ENCODE peak calls at places on chromosome 17, in five cellular contexts. I, H, M, P and Z are unnamed samples.

GRCh38 chr17:36888236-36888957 is 48.9 kb upstream of the LHX1 start:
- DNase-seq in I (no peak), H (no peak), M (no peak), P (no peak), Z (no peak)

GRCh38 chr17:38415250-38416194 is 12.7 kb upstream of the ARHGAP23 start:
- DNase-seq in I (peak), H (no peak), M (no peak), P (no peak), Z (peak)

GRCh38 chr17:41782142-41782541 is 4.4 kb downstream of the JUP start:
- DNase-seq in I (no peak), H (no peak), M (no peak), P (peak), Z (no peak)

GRCh38 chr17:44916781-44917241 is 1.5 kb upstream of the GFAP start:
- DNase-seq in I (no peak), H (no peak), M (peak), P (no peak), Z (no peak)

GRCh38 chr17:40344321-40345160 is 20.0 kb downstream of the GJD3 start:
- DNase-seq in I (no peak), H (no peak), M (no peak), P (no peak), Z (no peak)

GRCh38 chr17:56700919-56701420 is 107.5 kb downstream of the NOG start:
- DNase-seq in I (no peak), H (no peak), M (no peak), P (no peak), Z (no peak)

GRCh38 chr17:58371300-58371950 is 19.4 kb upstream of the SUPT4H1 start:
- DNase-seq in I (no peak), H (no peak), M (no peak), P (no peak), Z (no peak)

GRCh38 chr17:28916302-28916934 is 13.5 kb upstream of the DHRS13 start:
- DNase-seq in I (peak), H (no peak), M (peak), P (peak), Z (peak)

GRCh38 chr17:57369509-57369945 is 113.2 kb downstream of the MSI2 start:
- DNase-seq in I (no peak), H (no peak), M (no peak), P (no peak), Z (no peak)

GRCh38 chr17:15882777-15883176 is 62.2 kb upstream of the ADORA2B start:
- DNase-seq in I (no peak), H (no peak), M (no peak), P (no peak), Z (no peak)

GRCh38 chr17:19004601-19005441 is at the start of gene FAM83G:
- DNase-seq in I (peak), H (peak), M (peak), P (peak), Z (peak)

GRCh38 chr17:8420041-8420934 is 15.4 kb upstream of the NDEL1 start:
- DNase-seq in I (no peak), H (no peak), M (peak), P (peak), Z (no peak)

GRCh38 chr17:61775364-61775763 is 88.0 kb downstream of the BRIP1 start:
- DNase-seq in I (no peak), H (no peak), M (no peak), P (no peak), Z (no peak)

GRCh38 chr17:19647697-19648474 is 665 bp upstream of the ALDH3A2 start:
- DNase-seq in I (peak), H (no peak), M (no peak), P (no peak), Z (peak)

GRCh38 chr17:75878174-75878998 is at the start of gene TRIM47:
- DNase-seq in I (no peak), H (no peak), M (peak), P (peak), Z (peak)

GRCh38 chr17:21058098-21058893 is 15.5 kb upstream of the USP22 start:
- DNase-seq in I (no peak), H (no peak), M (no peak), P (no peak), Z (no peak)

GRCh38 chr17:50863221-50863843 is 2.8 kb downstream of the TOB1 start:
- DNase-seq in I (peak), H (no peak), M (peak), P (no peak), Z (no peak)

GRCh38 chr17:28282596-28282995 is 36.4 kb upstream of the TMEM97 start:
- DNase-seq in I (peak), H (no peak), M (no peak), P (no peak), Z (peak)

GRCh38 chr17:75108193-75108592 is 1.6 kb upstream of the ARMC7 start:
- DNase-seq in I (no peak), H (no peak), M (no peak), P (no peak), Z (no peak)

GRCh38 chr17:17527534-17527933 is 31.3 kb upstream of the RASD1 start:
- DNase-seq in I (no peak), H (no peak), M (no peak), P (no peak), Z (no peak)

GRCh38 chr17:64358261-64358788 is 32.3 kb downstream of the PECAM1 start:
- DNase-seq in I (no peak), H (no peak), M (no peak), P (no peak), Z (no peak)
- TF ChIP-seq JUND in I (no peak), H (no peak), M (no peak), P (no peak), Z (no peak)

DNA sequence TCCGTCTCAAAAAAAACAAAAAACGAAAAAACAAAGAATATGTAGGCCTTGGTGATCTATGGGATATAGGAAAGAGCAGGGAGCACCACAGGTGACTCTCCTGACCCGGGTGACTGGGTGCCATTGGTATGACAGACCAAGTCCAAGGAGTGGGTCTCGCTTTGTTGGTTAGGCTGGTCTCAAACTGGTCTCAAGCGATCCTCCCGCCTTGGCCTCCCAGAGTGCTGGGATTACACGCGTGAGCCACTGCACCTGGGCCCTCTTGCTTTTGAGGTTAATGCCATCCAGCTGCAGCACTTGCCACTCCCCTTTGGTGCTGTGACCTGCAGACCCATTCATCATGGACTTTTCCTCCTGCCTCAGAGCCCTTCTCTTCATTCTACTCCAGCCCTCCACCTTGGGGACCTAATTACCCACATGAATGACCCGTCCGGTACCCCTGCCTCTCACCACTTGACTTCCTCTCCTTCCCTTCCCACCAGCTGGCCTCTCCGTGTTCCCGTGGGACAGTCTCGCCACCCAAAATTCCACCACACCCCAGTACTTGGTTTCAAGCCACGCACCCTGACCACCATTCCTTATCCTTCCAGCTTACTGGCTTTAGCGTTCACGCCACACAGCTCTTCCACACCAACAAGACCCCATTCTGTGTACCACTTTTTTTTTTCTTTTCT is 3.2 kb upstream of the UBE2G1 start:
- DNase-seq in I (no peak), H (no peak), M (no peak), P (no peak), Z (no peak)
- TF ChIP-seq JUND in I (no peak), H (no peak), M (no peak), P (no peak), Z (no peak)

GRCh38 chr17:489758-490329 is 137.2 kb upstream of the RPH3AL start:
- DNase-seq in I (no peak), H (no peak), M (peak), P (peak), Z (no peak)
- TF ChIP-seq JUND in I (no peak), H (no peak), M (no peak), P (no peak), Z (no peak)

DNA sequence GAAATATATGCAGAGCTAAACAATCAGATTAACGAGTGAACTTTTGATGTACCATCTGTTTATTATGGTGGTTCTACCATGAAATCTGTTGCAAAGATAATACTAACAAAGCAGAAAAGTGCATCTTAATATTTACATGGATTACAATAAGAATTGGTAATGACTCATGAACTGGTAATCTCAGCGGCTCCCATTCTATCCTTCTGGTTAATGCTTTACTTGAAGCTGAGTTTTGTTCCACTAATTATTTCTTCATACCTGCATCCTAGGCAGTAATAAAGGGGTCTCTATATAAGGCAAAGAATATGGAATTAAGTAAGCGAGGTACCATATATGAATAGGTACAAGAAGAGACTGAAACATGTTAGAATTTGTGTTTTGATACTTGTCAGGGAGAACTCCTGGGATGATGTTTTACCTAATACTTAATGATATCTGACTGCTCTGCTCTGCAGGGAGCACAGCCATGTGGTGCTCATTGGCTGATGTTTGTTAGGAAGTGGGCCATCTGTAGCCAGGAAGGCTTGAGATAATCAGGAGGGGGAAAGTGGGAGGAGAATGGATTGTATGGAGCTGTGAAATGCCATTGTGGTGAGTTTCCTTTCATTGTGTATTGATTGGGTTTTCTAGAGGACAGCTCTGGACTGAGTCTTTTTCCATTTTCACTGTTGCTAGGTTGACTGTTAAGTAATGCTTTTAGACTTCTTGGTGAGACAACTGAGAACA is 52.6 kb downstream of the MAP2K6 start:
- DNase-seq in I (no peak), H (no peak), M (peak), P (no peak), Z (no peak)
- TF ChIP-seq JUND in I (no peak), H (peak), M (no peak), P (no peak), Z (no peak)

GRCh38 chr17:48840441-48840840 is 9.6 kb downstream of the CALCOCO2 start:
- DNase-seq in I (no peak), H (no peak), M (no peak), P (no peak), Z (no peak)

GRCh38 chr17:48843172-48843900 is 12.5 kb downstream of the CALCOCO2 start:
- DNase-seq in I (no peak), H (no peak), M (no peak), P (no peak), Z (no peak)

GRCh38 chr17:48842746-48843145 is 11.9 kb downstream of the CALCOCO2 start:
- DNase-seq in I (no peak), H (no peak), M (no peak), P (no peak), Z (no peak)

GRCh38 chr17:48835971-48836370 is 5.1 kb downstream of the CALCOCO2 start:
- DNase-seq in I (no peak), H (no peak), M (no peak), P (no peak), Z (peak)

DNA sequence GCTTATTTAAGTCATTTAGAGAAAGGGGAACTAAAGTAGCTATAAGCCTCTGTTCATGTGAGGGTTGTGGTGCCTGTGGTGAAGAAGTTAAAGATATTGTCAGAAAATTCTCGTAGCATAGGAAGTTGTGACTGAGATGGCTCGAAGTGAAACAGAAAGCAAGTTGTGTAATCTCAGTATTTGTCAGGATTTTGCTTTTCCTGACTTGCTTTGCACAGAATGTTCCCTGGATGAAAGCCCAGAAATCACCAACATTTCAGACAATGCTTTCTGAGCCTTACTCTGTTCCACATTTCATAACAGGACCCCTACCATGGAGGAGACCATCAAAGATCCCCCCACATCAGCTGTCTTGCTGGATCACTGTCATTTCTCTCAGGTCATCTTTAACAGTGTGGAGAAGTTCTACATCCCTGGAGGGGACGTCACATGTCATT is 10.6 kb downstream of the CALCOCO2 start:
- DNase-seq in I (no peak), H (no peak), M (no peak), P (no peak), Z (no peak)
- TF ChIP-seq JUND in I (no peak), H (no peak), M (no peak), P (no peak), Z (no peak)

GRCh38 chr17:81802048-81802758 is 1.7 kb upstream of the GCGR start:
- DNase-seq in I (no peak), H (no peak), M (no peak), P (no peak), Z (no peak)

GRCh38 chr17:81802856-81803643 is 900 bp upstream of the GCGR start:
- DNase-seq in I (no peak), H (no peak), M (no peak), P (no peak), Z (no peak)

GRCh38 chr17:81804559-81805399 is 829 bp downstream of the GCGR start:
- DNase-seq in I (no peak), H (no peak), M (no peak), P (no peak), Z (no peak)

GRCh38 chr17:81805707-81806460 is 1.9 kb downstream of the GCGR start:
- DNase-seq in I (no peak), H (no peak), M (no peak), P (no peak), Z (no peak)

DNA sequence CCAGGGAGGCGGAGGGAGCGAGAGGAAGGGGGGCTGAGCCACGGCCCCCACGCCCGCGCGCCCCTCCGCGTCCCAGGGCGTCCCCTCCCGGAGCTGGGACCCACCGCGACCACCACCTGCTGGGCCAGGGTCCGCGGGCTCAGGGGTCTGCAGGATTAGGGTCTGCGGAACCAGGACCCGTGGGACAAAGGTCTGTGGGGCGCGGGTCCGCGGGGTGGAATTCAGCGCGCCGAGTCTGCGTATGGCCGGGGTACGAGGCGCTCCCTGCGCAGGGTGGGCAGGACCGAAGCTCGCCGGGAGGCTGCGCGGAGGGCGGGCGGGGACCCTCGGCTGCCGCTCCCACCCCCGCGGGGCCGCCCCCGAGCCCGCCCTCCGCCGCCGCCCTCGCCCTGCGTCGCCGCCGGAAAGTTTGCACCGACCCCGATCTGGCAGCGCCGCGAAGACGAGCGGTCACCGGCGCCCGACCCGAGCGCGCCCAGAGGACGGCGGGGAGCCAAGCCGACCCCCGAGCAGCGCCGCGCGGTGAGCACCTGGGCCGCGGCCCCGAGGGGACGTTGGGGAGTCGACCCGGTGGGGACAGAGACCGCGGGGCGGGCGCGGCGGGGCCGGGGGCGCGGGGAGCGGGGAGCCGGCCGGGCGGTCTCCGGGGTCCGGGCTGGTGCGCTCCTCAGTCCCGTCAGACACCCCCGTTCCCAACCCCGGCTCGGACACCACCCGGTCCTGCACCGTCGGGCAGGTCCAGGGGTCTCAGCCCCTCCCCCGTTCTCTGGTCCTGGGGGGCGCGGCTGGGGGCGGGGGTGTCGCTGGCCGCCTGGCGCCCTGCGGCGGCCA is at the start of gene GCGR:
- DNase-seq in I (no peak), H (no peak), M (peak), P (peak), Z (no peak)
- TF ChIP-seq JUND in I (no peak), H (no peak), M (no peak), P (no peak), Z (no peak)